ENCODE peak calls at places on chromosomes 3 and 15, in four cellular contexts. P is progenitor cell of endocrine pancreas; D is left lobe of liver; V is stimulated activated CD4-positive, alpha-beta T cell treated with anti-CD3 and anti-CD28 coated beads, Interleukin-4, amount 100 ng/mL, for 4 hours. F is an unnamed sample.

GRCh38 chr3:69585472-69585871 is 153.8 kb upstream of the MITF start:
- DNase-seq in P (no peak), V (no peak), D (no peak), F (no peak)

GRCh38 chr15:33490703-33491102 is 179.9 kb downstream of the RYR3 start:
- DNase-seq in D (no peak), P (no peak), V (no peak), F (no peak)

GRCh38 chr15:95205101-95205500 is 973.7 kb downstream of the MCTP2 start:
- DNase-seq in P (no peak), V (no peak), D (no peak), F (no peak)

GRCh38 chr15:34890424-34890823 is 79.1 kb downstream of the AQR start:
- DNase-seq in P (no peak), D (no peak), V (no peak), F (no peak)

GRCh38 chr3:150384517-150385212 is 23.4 kb upstream of the TSC22D2 start:
- DNase-seq in V (peak; percentile 13), D (no peak), P (no peak), F (no peak)

GRCh38 chr3:46537789-46538188 is 28.3 kb downstream of the LRRC2 start:
- DNase-seq in V (no peak), P (no peak), D (no peak), F (no peak)

GRCh38 chr3:13380991-13381390 is 39.1 kb downstream of the NUP210 start:
- DNase-seq in V (no peak), P (no peak), D (no peak), F (no peak)

GRCh38 chr3:27090265-27091041 is 278.7 kb downstream of the NEK10 start:
- DNase-seq in D (no peak), V (no peak), P (no peak), F (no peak)

GRCh38 chr3:13565581-13566461 is 16.9 kb downstream of the FBLN2 start:
- DNase-seq in V (no peak), P (no peak), D (no peak), F (no peak)

GRCh38 chr3:57130426-57131209 is 34.5 kb downstream of the IL17RD start:
- DNase-seq in P (peak; percentile 30), D (no peak), V (no peak), F (no peak)